ENCODE peak calls at places on chromosome 2, in nine cellular contexts. O, I, J, K, D, A, Q, R and T are unnamed samples.

GRCh38 chr2:32264422-32265149 is at the start of gene NLRC4:
- DNase-seq in D (no peak), R (no peak), A (no peak), J (no peak), K (no peak), O (no peak), Q (no peak), I (no peak), T (no peak)

GRCh38 chr2:152025678-152026287 is 73.1 kb downstream of the CACNB4 start:
- DNase-seq in I (peak; percentile 80), K (peak; percentile 83), O (peak; percentile 88), Q (peak; percentile 27), A (peak; percentile 95), R (peak; percentile 69), J (peak; percentile 89), D (peak; percentile 76), T (no peak)

GRCh38 chr2:213149949-213150314 is 1.5 kb downstream of the IKZF2 start:
- DNase-seq in A (no peak), Q (no peak), R (no peak), K (no peak), O (no peak), D (no peak), J (no peak), I (no peak), T (no peak)

GRCh38 chr2:25356088-25356487 is 14.4 kb upstream of the DNMT3A start:
- DNase-seq in A (no peak), D (no peak), R (no peak), J (no peak), K (no peak), I (no peak), Q (no peak), O (no peak), T (no peak)

GRCh38 chr2:200462136-200462710 is 47.6 kb downstream of the KCTD18 start:
- DNase-seq in D (no peak), K (no peak), I (no peak), Q (no peak), O (no peak), A (no peak), J (no peak), R (no peak), T (no peak)

GRCh38 chr2:202185156-202185555 is 53.2 kb downstream of the SUMO1 start:
- DNase-seq in R (no peak), K (no peak), I (no peak), O (no peak), A (no peak), J (no peak), Q (no peak), D (no peak), T (no peak)

GRCh38 chr2:230852113-230852512 is 12.6 kb upstream of the ITM2C start:
- DNase-seq in A (no peak), R (no peak), J (no peak), Q (no peak), I (no peak), O (no peak), D (no peak), K (no peak), T (no peak)

GRCh38 chr2:28408764-28409599 is 16.3 kb downstream of the FOSL2 start:
- DNase-seq in O (no peak), Q (no peak), A (peak; percentile 88), D (peak; percentile 73), R (no peak), K (no peak), I (no peak), J (no peak), T (no peak)

GRCh38 chr2:111226797-111227700 is 106.3 kb downstream of the BCL2L11 start:
- DNase-seq in K (no peak), A (no peak), R (no peak), I (no peak), O (no peak), J (no peak), D (no peak), Q (no peak), T (no peak)

GRCh38 chr2:9191044-9191481 is 15.5 kb upstream of the ASAP2 start:
- DNase-seq in K (peak; percentile 80), O (peak; percentile 94), D (no peak), J (peak; percentile 60), R (peak; percentile 59), A (peak; percentile 79), Q (peak; percentile 34), I (no peak), T (peak; percentile 76)

GRCh38 chr2:54106631-54107454 is 8.6 kb upstream of the ACYP2 start:
- DNase-seq in A (no peak), J (peak; percentile 22), Q (no peak), O (no peak), K (no peak), D (peak; percentile 15), I (peak; percentile 20), R (peak; percentile 30), T (no peak)

GRCh38 chr2:77469086-77469485 is 53.1 kb downstream of the LRRTM4 start:
- DNase-seq in D (no peak), I (no peak), J (no peak), A (no peak), O (no peak), R (no peak), Q (no peak), K (no peak), T (no peak)